ENCODE peak calls at places on chromosome 19, in nine cellular contexts. A is endothelial cell of umbilical vein, F is ovary, Z is IMR-90, V is suprapubic skin, K is H54, S is A549, E is transverse colon, B is uterus. D is an unnamed sample.

GRCh38 chr19:49212302-49212701 is 54.7 kb downstream of the TRPM4 start:
- DNase-seq in K (no peak), B (no peak), A (no peak), E (no peak), S (no peak), V (no peak), Z (no peak), F (no peak), D (peak; percentile 29)

GRCh38 chr19:37334179-37335071 is 36.5 kb upstream of the ZNF527 start:
- DNase-seq in A (peak; percentile 94), K (peak; percentile 60), F (peak; percentile 89), B (peak; percentile 95), V (peak; percentile 95), Z (peak; percentile 86), E (peak; percentile 92), S (no peak), D (peak; percentile 92)

GRCh38 chr19:8338835-8339234 is 4.2 kb downstream of the KANK3 start:
- DNase-seq in F (no peak), Z (no peak), K (no peak), E (no peak), A (no peak), V (no peak), S (no peak), B (no peak), D (no peak)

GRCh38 chr19:17205237-17206140 is 9.7 kb upstream of the USE1 start:
- DNase-seq in K (no peak), A (peak; percentile 50), B (peak; percentile 53), V (no peak), Z (peak; percentile 34), F (peak; percentile 68), S (peak; percentile 72), E (peak; percentile 82), D (peak; percentile 77)

GRCh38 chr19:19420570-19421301 is 15.3 kb downstream of the GATAD2A start:
- DNase-seq in A (no peak), E (no peak), F (no peak), S (no peak), K (no peak), B (no peak), V (no peak), Z (no peak), D (no peak)

GRCh38 chr19:19105365-19106060 is 32.8 kb downstream of the TMEM161A start:
- DNase-seq in A (peak; percentile 49), S (peak; percentile 72), Z (no peak), V (no peak), K (no peak), F (peak; percentile 87), B (peak; percentile 84), E (peak; percentile 69), D (no peak)

GRCh38 chr19:37594982-37595382 is 306 bp downstream of the ZNF540 start:
- DNase-seq in Z (peak; percentile 58), K (peak; percentile 60), V (peak; percentile 80), A (no peak), S (no peak), F (peak; percentile 76), E (peak; percentile 66), B (peak; percentile 57), D (peak; percentile 71)

GRCh38 chr19:37251308-37252229 is 33.6 kb downstream of the ZNF383 start:
- DNase-seq in V (no peak), F (peak; percentile 78), Z (peak; percentile 97), B (peak; percentile 75), A (peak; percentile 91), E (peak; percentile 48), S (peak; percentile 19), K (peak; percentile 97), D (peak; percentile 46)

GRCh38 chr19:16573296-16573695 is 1.1 kb upstream of the SLC35E1 start:
- DNase-seq in K (no peak), Z (no peak), S (no peak), A (no peak), V (no peak), F (no peak), B (no peak), E (no peak), D (no peak)

GRCh38 chr19:54704928-54705327 is 19.3 kb upstream of the KIR3DL3 start:
- DNase-seq in Z (no peak), F (no peak), K (no peak), S (no peak), E (no peak), V (no peak), A (no peak), B (no peak), D (no peak)

GRCh38 chr19:16419671-16420394 is 51.9 kb downstream of the EPS15L1 start:
- DNase-seq in V (no peak), A (peak; percentile 23), F (no peak), B (no peak), K (no peak), Z (no peak), S (no peak), E (no peak), D (no peak)

GRCh38 chr19:30330266-30330665 is 41.9 kb upstream of the ZNF536 start:
- DNase-seq in K (no peak), V (peak; percentile 52), E (no peak), Z (no peak), S (no peak), F (no peak), A (no peak), B (no peak), D (no peak)

GRCh38 chr19:42313096-42313839 is at the start of gene TMEM145:
- DNase-seq in Z (peak; percentile 52), V (no peak), A (peak; percentile 19), B (no peak), K (peak; percentile 92), S (peak; percentile 67), E (peak; percentile 41), F (peak; percentile 59), D (peak; percentile 51)

GRCh38 chr19:1482361-1483066 is 3.5 kb upstream of the C19orf25 start:
- DNase-seq in Z (no peak), F (no peak), V (no peak), E (no peak), K (no peak), S (no peak), A (no peak), B (no peak), D (no peak)

GRCh38 chr19:1481224-1481892 is 2.3 kb upstream of the C19orf25 start:
- DNase-seq in A (no peak), K (no peak), S (no peak), E (no peak), Z (no peak), F (no peak), B (no peak), V (no peak), D (no peak)

GRCh38 chr19:1481893-1482360 is 2.9 kb upstream of the C19orf25 start:
- DNase-seq in F (no peak), Z (no peak), V (no peak), E (no peak), B (no peak), A (no peak), K (no peak), S (no peak), D (no peak)

GRCh38 chr19:1475751-1476437 is 3.1 kb downstream of the C19orf25 start:
- DNase-seq in E (no peak), Z (no peak), F (peak; percentile 27), V (no peak), S (no peak), B (no peak), K (no peak), A (no peak), D (no peak)

DNA sequence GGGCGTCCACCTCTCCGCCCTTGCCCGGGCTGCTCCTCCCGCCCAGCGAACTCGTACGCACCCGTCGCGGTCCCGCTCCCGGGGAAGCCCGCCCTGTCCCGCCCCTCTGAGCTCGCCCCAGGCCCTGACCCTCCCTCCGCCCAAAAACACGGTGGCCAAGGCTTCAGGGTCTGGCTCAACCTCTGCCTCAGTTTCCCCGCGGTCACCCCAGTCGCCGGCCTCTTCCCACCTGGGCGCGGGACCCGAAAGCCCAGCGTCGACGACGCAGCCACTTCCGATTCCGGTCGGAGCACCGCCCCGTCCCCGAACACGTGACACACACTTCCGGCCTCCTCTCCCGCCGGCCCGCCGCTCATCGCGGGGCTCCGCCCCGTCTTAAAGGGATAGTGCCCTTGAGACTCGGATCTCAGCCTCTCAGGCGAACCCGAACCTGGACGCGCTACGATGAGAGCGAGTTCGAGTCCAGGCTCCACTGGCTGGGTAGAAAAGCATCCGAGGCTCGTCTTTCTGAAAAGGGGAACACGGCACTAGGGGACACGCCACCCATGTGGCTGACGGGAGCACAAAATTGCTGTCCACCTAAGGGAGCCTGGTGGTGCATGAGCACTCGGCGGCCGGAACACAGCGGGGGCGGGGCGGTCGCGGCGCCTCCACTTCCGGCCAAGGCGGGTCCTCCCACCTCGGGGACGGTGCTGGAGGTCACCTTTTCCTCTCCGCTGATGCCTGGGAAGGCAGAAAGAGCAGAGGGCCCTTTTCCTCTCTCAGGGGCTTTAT is at the start of gene C19orf25:
- DNase-seq in B (peak; percentile 92), A (peak; percentile 91), E (peak; percentile 97), S (peak; percentile 93), Z (peak; percentile 89), F (peak; percentile 94), K (peak; percentile 98), V (peak; percentile 96), D (peak; percentile 95)
- TF ChIP-seq POLR2A in B (peak; percentile 50), A (peak; percentile 90), E (peak; percentile 82), S (peak; percentile 50), Z (peak; percentile 79), F (peak; percentile 71), K (peak; percentile 49), V (no peak), D (peak; percentile 77)

GRCh38 chr19:22532388-22533310 is 101.5 kb upstream of the ZNF492 start:
- DNase-seq in A (no peak), Z (no peak), E (peak; percentile 65), S (no peak), F (peak; percentile 98), K (no peak), V (no peak), B (peak; percentile 96), D (no peak)
- TF ChIP-seq POLR2A in A (no peak), Z (no peak), E (no peak), S (no peak), F (peak; percentile 99), K (no peak), V (no peak), B (peak; percentile 89), D (no peak)

DNA sequence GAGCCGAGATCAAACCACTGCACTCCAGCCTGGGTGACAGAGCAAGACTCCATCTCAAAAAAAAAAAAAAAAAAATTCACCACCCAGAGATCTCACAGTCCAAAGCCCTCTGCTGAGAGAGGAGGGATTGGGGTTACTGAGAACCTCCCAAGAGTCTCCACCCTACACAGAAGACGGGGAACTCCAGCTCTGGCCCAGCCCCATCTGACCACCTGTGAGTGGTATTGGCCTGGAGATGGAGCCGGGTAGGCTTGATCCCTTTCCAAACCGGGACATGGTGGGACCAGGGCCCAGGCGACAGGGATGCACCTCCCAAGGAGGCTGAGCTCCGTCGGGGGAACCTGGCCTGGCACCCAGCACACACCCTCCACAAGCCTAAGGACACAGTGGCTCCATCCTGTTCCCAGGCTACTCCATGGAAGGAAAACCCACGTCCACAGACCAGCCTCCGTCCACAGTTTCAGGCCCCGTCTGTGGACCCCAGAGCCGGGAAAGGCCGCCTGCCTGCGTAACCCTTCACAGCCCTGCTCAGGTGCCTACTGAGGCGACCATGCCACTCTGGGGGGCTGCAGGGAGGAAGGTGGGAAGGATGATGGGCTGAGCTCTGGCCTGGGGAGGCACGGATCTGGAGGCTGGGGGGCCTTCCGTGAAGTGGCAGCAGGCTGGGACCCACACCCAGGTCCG is 1.8 kb downstream of the TMEM259 start:
- DNase-seq in S (no peak), A (no peak), V (no peak), Z (no peak), E (no peak), B (no peak), K (no peak), F (no peak), D (no peak)
- TF ChIP-seq POLR2A in S (no peak), A (no peak), V (no peak), Z (no peak), E (no peak), B (no peak), K (no peak), F (no peak), D (no peak)

GRCh38 chr19:1394252-1395193 is 6.8 kb downstream of the GAMT start:
- DNase-seq in S (no peak), K (no peak), F (no peak), A (no peak), E (no peak), V (no peak), B (no peak), Z (no peak), D (no peak)
- TF ChIP-seq POLR2A in S (no peak), K (no peak), F (no peak), A (no peak), E (no peak), V (no peak), B (no peak), Z (no peak), D (no peak)